ENCODE peak calls at places on chromosome 3, in ten cellular contexts. L is PC-3, W is tibial nerve, A is cardiac muscle cell, G is astrocyte of the spinal cord, B is sigmoid colon, Q is A549, H is HFF-Myc, E is heart right ventricle, I is choroid plexus epithelial cell. V is an unnamed sample.

GRCh38 chr3:39000008-39000450 is 51.7 kb downstream of the SCN11A start:
- DNase-seq in L (peak; percentile 90), W (no peak), A (peak; percentile 71), G (peak; percentile 76), B (no peak), Q (peak; percentile 60), H (peak; percentile 59), E (no peak), I (peak; percentile 87), V (peak; percentile 24)

GRCh38 chr3:56323986-56324420 is 144.3 kb downstream of the ERC2 start:
- DNase-seq in L (peak; percentile 43), W (no peak), A (peak; percentile 89), G (peak; percentile 88), B (no peak), Q (no peak), H (peak; percentile 33), E (no peak), I (peak; percentile 66), V (no peak)

GRCh38 chr3:140292154-140292553 is 357.2 kb downstream of the CLSTN2 start:
- DNase-seq in L (peak; percentile 3), W (no peak), A (peak; percentile 7), G (peak; percentile 33), B (no peak), Q (no peak), H (no peak), E (no peak), I (peak; percentile 1), V (no peak)

GRCh38 chr3:40255532-40255931 is 54.0 kb upstream of the EIF1B start:
- DNase-seq in L (no peak), W (no peak), A (no peak), G (no peak), B (no peak), Q (no peak), H (no peak), E (no peak), I (no peak), V (no peak)

GRCh38 chr3:187044206-187044605 is 95.1 kb downstream of the RPL39L start:
- DNase-seq in L (no peak), W (no peak), A (no peak), G (peak; percentile 29), B (no peak), Q (no peak), H (no peak), E (no peak), I (no peak), V (no peak)

GRCh38 chr3:39196671-39197446 is 4.5 kb upstream of the XIRP1 start:
- DNase-seq in L (peak; percentile 30), W (no peak), A (no peak), G (no peak), B (no peak), Q (no peak), H (no peak), E (peak; percentile 26), I (no peak), V (no peak)

GRCh38 chr3:32424581-32425250 is 33.1 kb downstream of the CMTM7 start:
- DNase-seq in L (no peak), W (no peak), A (no peak), G (no peak), B (no peak), Q (no peak), H (no peak), E (no peak), I (no peak), V (no peak)

GRCh38 chr3:128497305-128498126 is 4.5 kb upstream of the GATA2 start:
- DNase-seq in L (peak; percentile 62), W (no peak), A (peak; percentile 38), G (no peak), B (peak; percentile 67), Q (peak; percentile 45), H (no peak), E (peak; percentile 78), I (no peak), V (no peak)

GRCh38 chr3:31224936-31225335 is 307.8 kb upstream of the STT3B start:
- DNase-seq in L (no peak), W (no peak), A (no peak), G (no peak), B (no peak), Q (no peak), H (no peak), E (no peak), I (no peak), V (no peak)

GRCh38 chr3:142809259-142809658 is 79.6 kb downstream of the PCOLCE2 start:
- DNase-seq in L (no peak), W (no peak), A (no peak), G (no peak), B (no peak), Q (no peak), H (no peak), E (no peak), I (no peak), V (no peak)

GRCh38 chr3:160637081-160637480 is 39.9 kb upstream of the ARL14 start:
- DNase-seq in L (no peak), W (no peak), A (no peak), G (no peak), B (no peak), Q (no peak), H (no peak), E (no peak), I (no peak), V (no peak)

GRCh38 chr3:102449341-102449740 is 14.5 kb downstream of the ZPLD1 start:
- DNase-seq in L (no peak), W (no peak), A (peak; percentile 44), G (peak; percentile 20), B (no peak), Q (no peak), H (peak; percentile 16), E (no peak), I (peak; percentile 30), V (no peak)

GRCh38 chr3:48436855-48437254 is 3.1 kb downstream of the CCDC51 start:
- DNase-seq in L (no peak), W (no peak), A (no peak), G (no peak), B (no peak), Q (no peak), H (no peak), E (no peak), I (no peak), V (no peak)

GRCh38 chr3:48440590-48440958 is 517 bp downstream of the TMA7 start:
- DNase-seq in L (no peak), W (no peak), A (peak; percentile 41), G (no peak), B (no peak), Q (no peak), H (no peak), E (no peak), I (peak; percentile 42), V (no peak)

GRCh38 chr3:48441940-48442339 is 1.9 kb downstream of the TMA7 start:
- DNase-seq in L (no peak), W (no peak), A (no peak), G (no peak), B (no peak), Q (no peak), H (no peak), E (no peak), I (no peak), V (no peak)

GRCh38 chr3:48437812-48438211 is 2.1 kb downstream of the CCDC51 start:
- DNase-seq in L (no peak), W (no peak), A (no peak), G (no peak), B (no peak), Q (no peak), H (no peak), E (no peak), I (no peak), V (no peak)

GRCh38 chr3:48439820-48440589 is at the start of the genes CCDC51 and TMA7:
- DNase-seq in L (peak; percentile 99), W (peak; percentile 98), A (peak; percentile 96), G (peak; percentile 96), B (peak; percentile 99), Q (peak; percentile 97), H (peak; percentile 90), E (peak; percentile 98), I (peak; percentile 97), V (peak; percentile 72)
- TF ChIP-seq CTCF in L (no peak), W (no peak), A (no peak), G (no peak), B (no peak), Q (no peak), H (no peak), E (no peak), I (no peak), V (no peak)

GRCh38 chr3:71621802-71622537 is 38.4 kb upstream of the FOXP1 start:
- DNase-seq in L (peak; percentile 52), W (no peak), A (peak; percentile 21), G (no peak), B (no peak), Q (no peak), H (no peak), E (no peak), I (no peak), V (no peak)
- H3K4me3 ChIP-seq in L (no peak overlapping the region), W (no peak overlapping the region), A (no peak overlapping the region), G (no peak overlapping the region), B (no peak overlapping the region), Q (no peak overlapping the region), H (no peak overlapping the region), E (no peak overlapping the region), I (no peak overlapping the region), V (no peak overlapping the region)

GRCh38 chr3:131564812-131565211 is 62.0 kb upstream of the MRPL3 start:
- DNase-seq in L (peak; percentile 58), W (no peak), A (no peak), G (no peak), B (no peak), Q (no peak), H (no peak), E (no peak), I (no peak), V (no peak)

DNA sequence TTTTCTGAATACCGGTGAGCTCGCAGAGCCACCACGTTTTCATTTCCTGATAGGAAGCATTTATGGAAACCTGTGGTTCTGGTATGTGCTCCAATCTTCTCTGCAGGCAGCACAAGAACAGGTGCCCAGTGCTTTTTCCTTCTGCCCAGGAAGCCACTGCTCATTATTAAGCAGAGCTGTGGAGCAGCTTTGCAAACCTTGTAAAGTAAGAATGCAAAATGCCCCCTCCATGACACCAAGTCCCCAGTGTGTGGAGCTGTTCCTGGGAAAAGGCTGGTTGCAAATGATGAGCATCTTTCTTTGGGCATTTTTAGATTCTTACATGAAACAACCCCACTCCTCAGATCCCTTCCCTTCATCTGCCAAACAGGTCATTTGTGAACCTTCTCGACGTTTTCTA is 65.7 kb upstream of the MRPL3 start:
- DNase-seq in L (peak; percentile 6), W (no peak), A (no peak), G (no peak), B (no peak), Q (no peak), H (no peak), E (no peak), I (peak; percentile 3), V (no peak)
- TF ChIP-seq CTCF in L (peak; percentile 22), W (no peak), A (no peak), G (no peak), B (no peak), Q (no peak), H (no peak), E (no peak), I (peak; percentile 26), V (no peak)

DNA sequence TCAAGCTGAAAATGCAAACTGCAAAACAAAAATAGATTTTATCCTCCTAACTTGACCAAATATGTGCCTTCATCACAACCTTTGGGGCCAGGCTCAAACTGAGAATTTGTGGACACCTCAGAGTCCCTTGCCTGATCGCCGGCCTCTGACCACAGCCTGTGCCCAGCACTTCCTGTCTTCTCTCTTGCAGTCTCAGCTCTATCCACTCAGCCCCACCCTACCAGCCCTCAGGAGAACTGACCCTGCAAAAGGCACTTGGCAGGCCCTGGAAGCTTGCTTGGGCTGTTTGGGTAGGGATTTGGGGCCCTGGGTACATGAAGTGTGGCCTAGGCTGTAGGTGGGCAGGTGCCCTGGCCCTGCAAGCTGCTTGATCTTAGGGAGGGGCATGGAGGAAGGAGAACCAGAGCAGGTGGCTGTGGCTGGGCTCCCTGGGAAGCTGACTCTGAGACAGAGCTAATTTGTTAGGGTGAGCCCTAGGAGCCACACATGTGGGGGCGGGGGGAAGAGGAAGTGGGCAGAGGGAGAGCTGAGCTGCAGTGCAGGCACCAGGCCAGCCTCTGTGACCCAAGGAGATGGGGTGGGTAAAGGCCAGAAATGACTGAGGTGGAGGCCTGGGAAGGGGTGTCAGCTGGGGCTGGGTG is 8.6 kb downstream of the CLEC3B start:
- DNase-seq in L (no peak), W (no peak), A (no peak), G (no peak), B (peak; percentile 82), Q (no peak), H (no peak), E (peak; percentile 67), I (no peak), V (no peak)
- H3K4me3 ChIP-seq in L (no peak overlapping the region), W (no peak overlapping the region), A (no peak overlapping the region), G (no peak overlapping the region), B (no peak overlapping the region), Q (no peak overlapping the region), H (no peak overlapping the region), E (peak overlapping the region; percentile 45), I (no peak overlapping the region), V (no peak overlapping the region)

V was measured in AG04449.